ENCODE peak calls at places on chromosomes 2 and 18, in ten cellular contexts. H is pancreas, G is ovary, U is sigmoid colon, C is lung, Z is DND-41, S is HL-60, F is uterus, K is esophagus squamous epithelium, O is cardiac muscle cell. I is an unnamed sample.

GRCh38 chr2:62467475-62468321 is 38.3 kb downstream of the TMEM17 start:
- DNase-seq in H (no peak), K (no peak), U (no peak), F (peak; percentile 44), G (no peak), S (no peak), Z (no peak), C (peak; percentile 39), O (no peak), I (peak; percentile 67)

GRCh38 chr2:236867441-236868260 is 218.0 kb upstream of the COPS8 start:
- DNase-seq in Z (no peak), U (peak; percentile 35), K (no peak), F (no peak), H (no peak), S (no peak), O (no peak), G (no peak), C (no peak), I (no peak)

GRCh38 chr2:149164296-149164695 is 125.8 kb downstream of the LYPD6B start:
- DNase-seq in H (no peak), U (no peak), Z (no peak), G (no peak), S (no peak), F (no peak), C (no peak), O (no peak), K (no peak), I (no peak)

GRCh38 chr2:126858013-126858412 is 40.7 kb upstream of the TEX51 start:
- DNase-seq in H (no peak), K (no peak), U (no peak), C (no peak), F (no peak), S (no peak), Z (no peak), O (no peak), G (no peak), I (no peak)

GRCh38 chr2:44450082-44450481 is 88.3 kb downstream of the CAMKMT start:
- DNase-seq in G (no peak), C (no peak), O (no peak), H (no peak), S (no peak), Z (no peak), F (no peak), K (no peak), U (no peak), I (no peak)

GRCh38 chr18:63974991-63975390 is 5.1 kb downstream of the SERPINB8 start:
- DNase-seq in U (no peak), C (no peak), Z (peak; percentile 44), H (no peak), K (no peak), S (peak; percentile 88), G (no peak), O (no peak), F (no peak), I (no peak)

GRCh38 chr2:222916229-222917197 is 55.7 kb downstream of the ACSL3 start:
- DNase-seq in S (no peak), C (no peak), Z (no peak), G (no peak), F (no peak), K (no peak), U (no peak), O (peak; percentile 11), H (no peak), I (no peak)

GRCh38 chr2:187079901-187080300 is 230.9 kb upstream of the ZSWIM2 start:
- DNase-seq in K (no peak), G (no peak), S (no peak), U (no peak), H (no peak), C (no peak), F (no peak), Z (no peak), O (no peak), I (no peak)

GRCh38 chr2:49770919-49771318 is 616.6 kb upstream of the FSHR start:
- DNase-seq in Z (no peak), S (no peak), U (no peak), G (no peak), H (peak; percentile 45), C (no peak), F (no peak), O (peak; percentile 75), K (no peak), I (no peak)

GRCh38 chr2:85355073-85355410 is 473 bp downstream of the ELMOD3 start:
- DNase-seq in S (no peak), G (no peak), H (no peak), C (no peak), F (no peak), U (no peak), O (no peak), K (no peak), Z (no peak), I (no peak)
- TF ChIP-seq CTCF in S (no peak), G (no peak), H (no peak), C (no peak), F (no peak), U (no peak), O (no peak), K (no peak), Z (no peak), I (no peak)

GRCh38 chr2:33492735-33493134 is 16.3 kb downstream of the RASGRP3 start:
- DNase-seq in U (no peak), O (no peak), Z (no peak), S (no peak), K (no peak), F (no peak), H (no peak), G (no peak), C (no peak), I (no peak)
- H3K4me3 ChIP-seq in U (no peak overlapping the region), O (no peak overlapping the region), Z (no peak overlapping the region), S (no peak overlapping the region), K (no peak overlapping the region), F (no peak overlapping the region), H (no peak overlapping the region), G (no peak overlapping the region), C (no peak overlapping the region), I (no peak overlapping the region)

GRCh38 chr2:70516596-70516995 is 37.0 kb downstream of the TGFA start:
- DNase-seq in Z (no peak), G (no peak), H (no peak), K (no peak), F (no peak), O (no peak), U (no peak), S (peak; percentile 58), C (no peak), I (no peak)
- H3K27ac ChIP-seq in Z (no peak overlapping the region), G (no peak overlapping the region), H (no peak overlapping the region), K (no peak overlapping the region), F (no peak overlapping the region), O (no peak overlapping the region), U (no peak overlapping the region), S (peak overlapping the region; percentile 43), C (peak overlapping the region; percentile 66), I (no peak overlapping the region)

GRCh38 chr2:10720983-10721343 is 467 bp upstream of the ATP6V1C2 start:
- DNase-seq in C (no peak), U (no peak), Z (no peak), H (no peak), O (no peak), G (no peak), K (no peak), F (no peak), S (no peak), I (no peak)

GRCh38 chr2:10720306-10720705 is 1.1 kb upstream of the ATP6V1C2 start:
- DNase-seq in F (no peak), H (no peak), C (no peak), S (peak; percentile 56), Z (no peak), K (no peak), G (no peak), U (no peak), O (no peak), I (no peak)

GRCh38 chr2:10722252-10722825 is 909 bp downstream of the ATP6V1C2 start:
- DNase-seq in K (no peak), O (no peak), F (no peak), C (no peak), G (no peak), Z (no peak), H (no peak), U (no peak), S (no peak), I (no peak)

GRCh38 chr2:10717630-10718029 is 3.8 kb upstream of the ATP6V1C2 start:
- DNase-seq in C (no peak), K (no peak), U (no peak), Z (no peak), S (no peak), O (no peak), H (no peak), F (no peak), G (no peak), I (no peak)

GRCh38 chr2:10721344-10722251 is at the start of gene ATP6V1C2:
- DNase-seq in U (no peak), F (no peak), G (no peak), K (no peak), Z (no peak), C (peak; percentile 40), O (peak; percentile 78), H (peak; percentile 47), S (no peak), I (no peak)
- TF ChIP-seq CTCF in U (no peak), F (no peak), G (no peak), K (no peak), Z (no peak), C (no peak), O (no peak), H (no peak), S (no peak), I (no peak)